ENCODE peak calls at places on chromosomes 13 and 19, in eight cellular contexts. W, J, E, L, I, U, M and F are unnamed samples. For H3K4me1 and H3K36me3, the result is how much of the 10 kb centered on the place peaks cover.

GRCh38 chr19:58554494-58555368 is at the start of gene CHMP2A:
- DNase-seq in I (peak), L (peak), W (peak), E (peak), M (peak), U (peak), J (peak), F (peak)

GRCh38 chr19:35232912-35233311 is 4.4 kb upstream of the FAM187B start:
- DNase-seq in M (no peak), J (no peak), U (no peak), W (no peak), L (no peak), I (no peak), E (no peak), F (no peak)

GRCh38 chr13:44932171-44932849 is 57.0 kb downstream of the NUFIP1 start:
- DNase-seq in U (no peak), J (no peak), I (no peak), M (no peak), E (no peak), L (no peak), W (no peak), F (no peak)

GRCh38 chr13:112213467-112214245 is 146.7 kb downstream of the SOX1 start:
- DNase-seq in J (no peak), L (no peak), W (no peak), E (no peak), M (no peak), I (no peak), U (no peak), F (no peak)

GRCh38 chr13:105928048-105928447 is 607.4 kb downstream of the EFNB2 start:
- DNase-seq in W (no peak), U (no peak), L (no peak), I (no peak), M (no peak), E (no peak), J (no peak), F (no peak)

GRCh38 chr19:3508771-3509535 is 2.8 kb downstream of the FZR1 start:
- DNase-seq in W (no peak), L (no peak), M (no peak), I (no peak), J (no peak), U (no peak), E (no peak), F (no peak)

GRCh38 chr19:31666126-31666525 is 316.9 kb upstream of the TSHZ3 start:
- DNase-seq in I (no peak), W (no peak), M (no peak), J (no peak), L (no peak), U (no peak), E (no peak), F (no peak)

GRCh38 chr19:4066176-4066606 is 508 bp downstream of the ZBTB7A start:
- DNase-seq in L (peak), M (peak), E (no peak), I (no peak), J (peak), U (peak), W (peak), F (peak)

GRCh38 chr19:10744222-10744847 is 26.5 kb downstream of the DNM2 start:
- DNase-seq in M (no peak), U (no peak), I (no peak), L (no peak), E (no peak), J (no peak), W (no peak), F (no peak)

GRCh38 chr19:33300016-33300981 is 2.0 kb downstream of the CEBPA start:
- DNase-seq in W (no peak), M (peak), I (no peak), J (no peak), L (no peak), U (no peak), E (no peak), F (no peak)

GRCh38 chr19:3785464-3785937 is 680 bp downstream of the MATK start:
- DNase-seq in I (no peak), L (no peak), E (no peak), J (no peak), W (no peak), U (no peak), M (no peak), F (peak)

GRCh38 chr19:38849746-38850230 is at the start of gene HNRNPL:
- DNase-seq in I (no peak), L (peak), W (peak), E (no peak), J (no peak), U (no peak), M (no peak), F (no peak)

GRCh38 chr13:24680921-24681585 is 845 bp downstream of the ATP12A start:
- DNase-seq in I (no peak), U (no peak), E (no peak), L (no peak), W (no peak), M (no peak), J (no peak), F (no peak)

GRCh38 chr19:51365211-51366049 is 758 bp downstream of the ETFB start:
- DNase-seq in I (no peak), W (peak), L (no peak), J (peak), M (no peak), U (peak), E (peak), F (peak)

GRCh38 chr13:85806553-85807175 is 7.4 kb upstream of the SLITRK6 start:
- DNase-seq in L (no peak), E (peak), U (no peak), I (peak), W (no peak), M (no peak), J (no peak), F (peak)

GRCh38 chr19:49858591-49858985 is 7.6 kb downstream of the PTOV1 start:
- DNase-seq in J (peak), E (no peak), I (no peak), U (no peak), W (no peak), L (no peak), M (peak), F (no peak)

GRCh38 chr13:109862627-109863026 is 76.2 kb upstream of the IRS2 start:
- DNase-seq in J (no peak), M (no peak), E (no peak), L (no peak), U (no peak), W (no peak), I (no peak), F (no peak)

GRCh38 chr19:32873560-32873959 is 4.0 kb upstream of the SLC7A9 start:
- DNase-seq in J (no peak), M (no peak), U (no peak), L (no peak), W (no peak), E (no peak), I (no peak), F (no peak)

GRCh38 chr19:35549174-35549788 is 3.9 kb downstream of the TMEM147 start:
- DNase-seq in J (peak), E (peak), W (peak), M (no peak), L (peak), U (peak), I (peak), F (peak)

GRCh38 chr13:109699628-109700071 is 86.7 kb downstream of the IRS2 start:
- DNase-seq in I (no peak), U (no peak), J (no peak), W (no peak), M (no peak), E (no peak), L (no peak), F (no peak)

GRCh38 chr13:50437252-50437651 is 406.2 kb downstream of the DLEU7 start:
- DNase-seq in U (no peak), W (no peak), I (no peak), M (no peak), E (no peak), J (no peak), L (no peak), F (no peak)

GRCh38 chr13:98496239-98496668 is 80.7 kb downstream of the STK24 start:
- DNase-seq in U (no peak), J (no peak), E (no peak), I (no peak), W (peak), L (no peak), M (peak), F (no peak)

GRCh38 chr13:103883152-103883551 is 816.9 kb upstream of the SLC10A2 start:
- DNase-seq in W (no peak), L (no peak), E (peak), I (peak), M (peak), J (peak), U (no peak), F (no peak)

GRCh38 chr13:111248822-111249221 is 71.6 kb upstream of the TEX29 start:
- DNase-seq in E (no peak), J (peak), L (no peak), M (no peak), U (no peak), W (no peak), I (no peak), F (no peak)

GRCh38 chr13:33676700-33677048 is 141.3 kb upstream of the RFC3 start:
- DNase-seq in W (no peak), L (no peak), U (no peak), I (no peak), M (no peak), J (peak), E (peak), F (no peak)

GRCh38 chr13:99605417-99606321 is 104.4 kb downstream of the TM9SF2 start:
- DNase-seq in I (peak), W (peak), M (no peak), J (peak), U (peak), L (peak), E (peak), F (no peak)

GRCh38 chr13:88628882-88629281 is 957.7 kb downstream of the SLITRK5 start:
- DNase-seq in W (no peak), U (no peak), M (no peak), E (no peak), L (no peak), J (no peak), I (no peak), F (no peak)

GRCh38 chr13:90055121-90055520 is 1292.4 kb upstream of the MIR17HG start:
- DNase-seq in M (no peak), I (no peak), L (no peak), J (no peak), W (no peak), U (no peak), E (no peak), F (no peak)

GRCh38 chr13:21884299-21884878 is 213.5 kb downstream of the FGF9 start:
- DNase-seq in U (no peak), I (no peak), J (no peak), L (no peak), E (no peak), M (no peak), W (no peak), F (no peak)

GRCh38 chr19:38736413-38737280 is 7.6 kb downstream of the CAPN12 start:
- DNase-seq in U (peak), M (peak), I (no peak), E (peak), L (peak), J (peak), W (peak), F (peak)

GRCh38 chr13:105925496-105925895 is 610.0 kb downstream of the EFNB2 start:
- DNase-seq in J (no peak), E (no peak), W (no peak), M (no peak), L (no peak), I (no peak), U (no peak), F (no peak)

GRCh38 chr13:73416093-73416492 is 357.3 kb downstream of the KLF5 start:
- DNase-seq in U (no peak), W (no peak), I (no peak), J (no peak), M (no peak), E (no peak), L (no peak), F (no peak)

GRCh38 chr19:12913011-12913561 is 6.0 kb downstream of the SYCE2 start:
- DNase-seq in L (no peak), I (no peak), J (peak), M (peak), U (no peak), E (peak), W (peak), F (no peak)

GRCh38 chr19:49553451-49554271 is 25.9 kb downstream of the RCN3 start:
- DNase-seq in J (no peak), I (no peak), W (no peak), E (no peak), U (peak), M (no peak), L (peak), F (no peak)

GRCh38 chr13:43546260-43546659 is 240.5 kb downstream of the ENOX1 start:
- DNase-seq in W (peak), J (peak), E (peak), U (no peak), L (no peak), M (no peak), I (no peak), F (no peak)

GRCh38 chr13:80363890-80364503 is 23.1 kb upstream of the SPRY2 start:
- DNase-seq in W (no peak), J (no peak), M (no peak), U (no peak), I (no peak), E (no peak), L (no peak), F (no peak)

GRCh38 chr19:48950830-48951519 is 3.7 kb upstream of the BAX start:
- DNase-seq in M (no peak), U (no peak), I (no peak), W (no peak), E (no peak), J (no peak), L (no peak), F (no peak)

GRCh38 chr19:899363-900301 is 6.3 kb downstream of the RNU6-9 start:
- DNase-seq in U (no peak), J (no peak), L (no peak), I (no peak), E (no peak), M (no peak), W (no peak), F (no peak)

GRCh38 chr13:43180036-43180660 is 156.8 kb downstream of the DNAJC15 start:
- DNase-seq in E (no peak), W (no peak), L (no peak), J (no peak), U (no peak), I (no peak), M (no peak), F (no peak)

GRCh38 chr19:44955500-44956439 is 590 bp downstream of the CLPTM1 start:
- DNase-seq in L (no peak), J (no peak), U (no peak), M (no peak), E (peak), W (no peak), I (no peak), F (no peak)
- H3K4me1 ChIP-seq in L (under half), J (half or more), U (under half), M (half or more), E (under half), W (under half), I (under half), F (under half)

GRCh38 chr19:15422311-15423075 is 3.7 kb upstream of the AKAP8L start:
- DNase-seq in W (no peak), J (no peak), L (no peak), E (no peak), I (no peak), U (no peak), M (no peak), F (no peak)
- H3K27ac ChIP-seq in W (peak), J (no peak), L (no peak), E (peak), I (no peak), U (no peak), M (no peak), F (no peak)

GRCh38 chr13:46747031-46747820 is 49.7 kb downstream of the ESD start:
- DNase-seq in E (no peak), I (no peak), L (no peak), U (no peak), M (no peak), W (no peak), J (no peak), F (no peak)
- H3K36me3 ChIP-seq in E (under half), I (half or more), L (under half), U (under half), M (half or more), W (under half), J (under half), F (under half)

GRCh38 chr13:114128348-114128623 is 4.1 kb downstream of the RASA3 start:
- DNase-seq in J (no peak), W (no peak), U (no peak), M (no peak), L (no peak), I (no peak), E (no peak), F (no peak)
- H3K4me1 ChIP-seq in J (under half), W (under half), U (half or more), M (half or more), L (half or more), I (under half), E (under half), F (half or more)

GRCh38 chr19:18543814-18544475 is 572 bp upstream of the FKBP8 start:
- DNase-seq in W (no peak), U (peak), L (peak), I (peak), M (no peak), J (no peak), E (peak), F (peak)
- H3K27ac ChIP-seq in W (no peak), U (peak), L (peak), I (no peak), M (peak), J (no peak), E (no peak), F (peak)

DNA sequence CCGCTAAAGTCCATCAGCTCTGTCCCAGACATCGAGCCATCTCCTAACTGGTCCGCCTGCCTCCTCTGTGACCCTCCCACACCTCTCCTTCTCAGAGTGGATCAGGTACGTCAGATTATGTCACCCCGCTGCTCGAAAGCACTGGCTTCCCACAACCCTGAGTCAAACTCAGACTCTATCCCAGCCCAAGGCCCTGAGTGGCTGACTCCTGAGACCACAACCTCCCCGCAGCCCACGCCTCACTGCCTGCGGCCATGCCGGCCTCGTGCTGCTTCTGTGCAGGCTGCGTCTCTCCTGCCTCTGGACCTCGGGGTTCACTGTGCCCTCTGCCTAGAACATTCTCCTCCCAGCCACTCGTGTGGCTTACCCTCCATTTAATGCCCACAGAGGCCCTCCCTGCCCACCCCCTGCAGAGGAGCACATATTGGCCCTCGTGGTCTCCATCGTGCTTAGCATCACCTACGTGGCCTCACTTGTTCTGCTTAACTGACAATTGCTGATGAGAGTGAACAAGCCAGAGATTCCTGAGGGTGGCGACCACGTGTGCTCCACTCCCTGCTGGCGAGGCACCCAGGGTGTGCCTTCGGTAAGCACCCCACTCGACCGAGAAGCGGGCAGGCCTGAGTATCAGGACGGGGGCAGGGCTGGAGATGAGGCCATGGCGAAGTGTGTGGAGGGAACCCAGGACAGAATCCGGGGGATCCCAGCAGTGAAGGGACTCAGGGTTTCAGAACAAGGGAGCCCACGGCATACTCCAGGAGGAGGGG is 13.5 kb upstream of the FKRP start:
- DNase-seq in W (no peak), E (no peak), U (no peak), M (no peak), J (no peak), I (no peak), L (no peak), F (no peak)
- H3K36me3 ChIP-seq in W (under half), E (under half), U (half or more), M (half or more), J (under half), I (half or more), L (half or more), F (half or more)

GRCh38 chr19:18418034-18418724 is 1.0 kb upstream of the SSBP4 start:
- DNase-seq in I (no peak), L (no peak), U (peak), W (peak), J (peak), M (peak), E (no peak), F (no peak)
- H3K4me1 ChIP-seq in I (half or more), L (half or more), U (half or more), W (under half), J (half or more), M (half or more), E (under half), F (half or more)

GRCh38 chr19:42303876-42304275 is 1.5 kb upstream of the PAFAH1B3 start:
- DNase-seq in I (no peak), L (no peak), J (no peak), E (no peak), U (no peak), W (no peak), M (no peak), F (no peak)

GRCh38 chr19:42306646-42307045 is 4.2 kb upstream of the PAFAH1B3 start:
- DNase-seq in L (no peak), W (no peak), E (no peak), I (no peak), M (no peak), J (no peak), U (no peak), F (no peak)

GRCh38 chr19:42301646-42302204 is at the start of gene PRR19:
- DNase-seq in J (no peak), M (no peak), U (peak), I (no peak), W (no peak), E (no peak), L (no peak), F (no peak)

GRCh38 chr19:42303101-42303464 is 659 bp upstream of the PAFAH1B3 start:
- DNase-seq in U (no peak), M (no peak), J (no peak), E (no peak), L (no peak), I (no peak), W (no peak), F (no peak)
- H3K27ac ChIP-seq in U (peak), M (no peak), J (no peak), E (peak), L (no peak), I (peak), W (no peak), F (peak)